ENCODE peak calls at places on chromosomes 13 and 19, in four cellular contexts. One of them, this sample, is unnamed.

GRCh38 chr13:77026255-77026782 is 640 bp downstream of the FBXL3 start:
- DNase-seq in cardiac muscle cell: peak
- DNase-seq in esophagus squamous epithelium: peak
- DNase-seq in psoas muscle: peak
- DNase-seq in this sample: peak

GRCh38 chr19:16896913-16897571 is 8.2 kb downstream of the F2RL3 start:
- DNase-seq in psoas muscle: peak
- DNase-seq in esophagus squamous epithelium: peak
- DNase-seq in cardiac muscle cell: peak
- DNase-seq in this sample: peak

GRCh38 chr13:23950736-23951510 is 53.6 kb upstream of the C1QTNF9B start:
- DNase-seq in esophagus squamous epithelium: no peak
- DNase-seq in cardiac muscle cell: no peak
- DNase-seq in psoas muscle: no peak
- DNase-seq in this sample: no peak

GRCh38 chr19:5665781-5666513 is 14.4 kb downstream of the MICOS13 start:
- DNase-seq in esophagus squamous epithelium: no peak
- DNase-seq in psoas muscle: no peak
- DNase-seq in cardiac muscle cell: peak
- DNase-seq in this sample: no peak

GRCh38 chr19:47274891-47275865 is 493 bp downstream of the INAFM1 start:
- DNase-seq in esophagus squamous epithelium: no peak
- DNase-seq in cardiac muscle cell: peak
- DNase-seq in psoas muscle: peak
- DNase-seq in this sample: peak

GRCh38 chr13:34942732-34943674 is 933 bp downstream of the NBEA start:
- DNase-seq in psoas muscle: peak
- DNase-seq in esophagus squamous epithelium: no peak
- DNase-seq in cardiac muscle cell: peak
- DNase-seq in this sample: peak

GRCh38 chr19:16338470-16339360 is 14.1 kb downstream of the KLF2 start:
- DNase-seq in cardiac muscle cell: peak
- DNase-seq in esophagus squamous epithelium: no peak
- DNase-seq in psoas muscle: peak
- DNase-seq in this sample: peak

GRCh38 chr13:45718063-45718462 is 15.9 kb downstream of the CBY2 start:
- DNase-seq in psoas muscle: no peak
- DNase-seq in esophagus squamous epithelium: no peak
- DNase-seq in cardiac muscle cell: peak
- DNase-seq in this sample: no peak

GRCh38 chr19:49442793-49443365 is 1.6 kb upstream of the SLC17A7 start:
- DNase-seq in esophagus squamous epithelium: peak
- DNase-seq in cardiac muscle cell: peak
- DNase-seq in psoas muscle: peak
- DNase-seq in this sample: peak

GRCh38 chr19:39112338-39112890 is 13.2 kb upstream of the PAK4 start:
- DNase-seq in esophagus squamous epithelium: no peak
- DNase-seq in psoas muscle: peak
- DNase-seq in cardiac muscle cell: no peak
- DNase-seq in this sample: peak

GRCh38 chr13:44373601-44374347 is at the start of gene SERP2:
- DNase-seq in esophagus squamous epithelium: no peak
- DNase-seq in cardiac muscle cell: peak
- DNase-seq in psoas muscle: peak
- DNase-seq in this sample: peak

GRCh38 chr19:47151627-47152026 is 21.0 kb downstream of the SAE1 start:
- DNase-seq in esophagus squamous epithelium: no peak
- DNase-seq in cardiac muscle cell: no peak
- DNase-seq in psoas muscle: no peak
- DNase-seq in this sample: no peak

GRCh38 chr13:59320021-59320420 is 843.7 kb downstream of the DIAPH3 start:
- DNase-seq in esophagus squamous epithelium: no peak
- DNase-seq in cardiac muscle cell: no peak
- DNase-seq in psoas muscle: no peak
- DNase-seq in this sample: no peak

GRCh38 chr19:747432-748273 is 3.3 kb upstream of the MISP start:
- DNase-seq in cardiac muscle cell: no peak
- DNase-seq in psoas muscle: no peak
- DNase-seq in esophagus squamous epithelium: no peak
- DNase-seq in this sample: no peak

GRCh38 chr13:38415233-38415632 is 65.6 kb downstream of the UFM1 start:
- DNase-seq in cardiac muscle cell: no peak
- DNase-seq in psoas muscle: no peak
- DNase-seq in esophagus squamous epithelium: no peak
- DNase-seq in this sample: no peak

GRCh38 chr19:461664-462551 is 1.1 kb upstream of the SHC2 start:
- DNase-seq in esophagus squamous epithelium: no peak
- DNase-seq in psoas muscle: no peak
- DNase-seq in cardiac muscle cell: no peak
- DNase-seq in this sample: peak

GRCh38 chr19:41569481-41570150 is 6.3 kb upstream of the CEACAM21 start:
- DNase-seq in esophagus squamous epithelium: no peak
- DNase-seq in cardiac muscle cell: no peak
- DNase-seq in psoas muscle: no peak
- DNase-seq in this sample: no peak

GRCh38 chr19:47761566-47761965 is 16.2 kb downstream of the NOP53 start:
- DNase-seq in esophagus squamous epithelium: no peak
- DNase-seq in psoas muscle: no peak
- DNase-seq in cardiac muscle cell: no peak
- DNase-seq in this sample: no peak

GRCh38 chr13:49060698-49061387 is 85.1 kb downstream of the FNDC3A start:
- DNase-seq in esophagus squamous epithelium: no peak
- DNase-seq in cardiac muscle cell: peak
- DNase-seq in psoas muscle: no peak
- DNase-seq in this sample: no peak

GRCh38 chr19:55255618-55256423 is 3.0 kb downstream of the PPP6R1 start:
- DNase-seq in esophagus squamous epithelium: no peak
- DNase-seq in psoas muscle: no peak
- DNase-seq in cardiac muscle cell: peak
- DNase-seq in this sample: no peak

DNA sequence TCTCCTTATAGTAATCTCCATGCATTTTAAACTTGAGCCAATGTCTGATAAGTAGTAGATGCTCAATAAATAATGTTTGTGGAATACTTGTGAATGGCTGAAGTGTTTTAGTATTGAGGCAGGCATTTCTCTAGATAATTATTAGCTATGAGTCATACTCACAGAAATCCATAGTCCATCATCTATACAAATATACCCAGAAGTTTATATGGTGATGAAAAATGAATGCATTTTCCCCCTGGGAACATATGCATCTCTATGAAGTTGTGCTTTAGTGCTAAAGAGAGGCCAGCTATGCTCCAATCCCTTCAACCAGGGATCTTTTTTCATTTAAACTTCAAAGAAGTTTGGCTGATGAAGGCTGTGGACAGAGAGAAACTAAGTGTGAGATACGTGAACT is 17.2 kb downstream of the MBNL2 start:
- DNase-seq in cardiac muscle cell: no peak
- DNase-seq in esophagus squamous epithelium: no peak
- DNase-seq in psoas muscle: no peak
- DNase-seq in this sample: no peak
- H3K27ac ChIP-seq in cardiac muscle cell: peak
- H3K27ac ChIP-seq in esophagus squamous epithelium: peak
- H3K27ac ChIP-seq in psoas muscle: peak
- H3K27ac ChIP-seq in this sample: no peak

GRCh38 chr13:114071441-114071840 is 61.0 kb downstream of the RASA3 start:
- DNase-seq in cardiac muscle cell: no peak
- DNase-seq in esophagus squamous epithelium: no peak
- DNase-seq in psoas muscle: no peak
- DNase-seq in this sample: no peak
- H3K4me3 ChIP-seq in cardiac muscle cell: no peak
- H3K4me3 ChIP-seq in esophagus squamous epithelium: no peak
- H3K4me3 ChIP-seq in psoas muscle: no peak
- H3K4me3 ChIP-seq in this sample: no peak

GRCh38 chr19:18377026-18377425 is 8.9 kb upstream of the GDF15 start:
- DNase-seq in esophagus squamous epithelium: no peak
- DNase-seq in cardiac muscle cell: no peak
- DNase-seq in psoas muscle: no peak
- DNase-seq in this sample: peak

GRCh38 chr19:18385359-18385674 is 641 bp upstream of the GDF15 start:
- DNase-seq in psoas muscle: no peak
- DNase-seq in cardiac muscle cell: no peak
- DNase-seq in esophagus squamous epithelium: no peak
- DNase-seq in this sample: no peak

GRCh38 chr19:18380843-18381242 is 5.1 kb upstream of the GDF15 start:
- DNase-seq in cardiac muscle cell: no peak
- DNase-seq in esophagus squamous epithelium: no peak
- DNase-seq in psoas muscle: no peak
- DNase-seq in this sample: no peak

GRCh38 chr19:18384775-18385174 is 1.2 kb upstream of the GDF15 start:
- DNase-seq in psoas muscle: no peak
- DNase-seq in cardiac muscle cell: no peak
- DNase-seq in esophagus squamous epithelium: no peak
- DNase-seq in this sample: peak

DNA sequence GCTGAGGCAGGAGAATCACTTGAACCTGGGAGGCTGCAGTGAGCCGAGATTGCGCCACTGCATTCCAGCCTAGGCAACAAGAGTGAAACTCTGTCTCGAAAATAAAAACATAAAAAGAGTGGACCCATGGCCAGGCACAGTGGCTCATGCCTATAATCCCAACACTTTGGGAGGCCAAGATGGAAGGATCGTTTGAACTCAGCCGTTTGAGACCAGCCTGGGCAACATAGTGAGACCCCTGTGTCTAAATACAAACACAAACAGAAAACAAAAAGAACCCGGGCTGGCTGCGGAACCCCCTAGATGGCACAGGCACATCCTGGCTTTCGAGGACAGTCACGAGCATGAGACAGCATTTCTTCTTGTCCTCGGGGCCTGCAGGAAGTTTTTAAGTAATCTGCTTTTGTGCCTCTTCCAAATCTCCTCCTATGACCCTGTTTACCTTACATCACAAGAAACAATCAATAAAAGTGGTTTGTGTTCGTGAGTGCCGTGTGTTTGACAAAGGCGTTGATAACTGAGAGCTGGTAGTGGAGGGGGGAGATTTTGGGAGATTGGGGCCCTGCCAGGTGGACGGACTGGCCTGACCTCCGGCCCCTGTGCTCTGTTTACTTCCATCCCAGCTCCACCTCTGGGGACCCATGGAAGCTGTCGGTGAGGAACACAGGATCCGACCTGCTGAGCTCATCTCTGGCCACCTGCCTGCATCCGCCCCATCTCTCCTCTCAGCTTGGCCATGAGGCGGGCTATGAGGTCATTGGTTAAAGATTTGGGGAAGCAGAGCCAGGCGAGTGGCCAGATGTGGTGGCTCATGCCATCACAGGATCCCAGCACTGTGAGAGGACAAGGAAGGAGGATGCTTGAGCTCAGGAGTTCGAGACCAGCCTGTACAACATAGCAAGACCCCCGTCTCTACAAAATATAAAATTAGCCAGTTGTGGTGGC is 5.9 kb upstream of the GDF15 start:
- DNase-seq in esophagus squamous epithelium: no peak
- DNase-seq in cardiac muscle cell: peak
- DNase-seq in psoas muscle: peak
- DNase-seq in this sample: peak
- H3K27ac ChIP-seq in esophagus squamous epithelium: peak
- H3K27ac ChIP-seq in cardiac muscle cell: no peak
- H3K27ac ChIP-seq in psoas muscle: peak
- H3K27ac ChIP-seq in this sample: peak

GRCh38 chr13:90302113-90302512 is 1045.4 kb upstream of the MIR17HG start:
- DNase-seq in cardiac muscle cell: peak
- DNase-seq in esophagus squamous epithelium: no peak
- DNase-seq in psoas muscle: no peak
- DNase-seq in this sample: no peak

GRCh38 chr13:90305796-90306195 is 1041.7 kb upstream of the MIR17HG start:
- DNase-seq in esophagus squamous epithelium: no peak
- DNase-seq in psoas muscle: no peak
- DNase-seq in cardiac muscle cell: no peak
- DNase-seq in this sample: no peak

GRCh38 chr13:90311929-90312328 is 1035.6 kb upstream of the MIR17HG start:
- DNase-seq in psoas muscle: no peak
- DNase-seq in cardiac muscle cell: no peak
- DNase-seq in esophagus squamous epithelium: no peak
- DNase-seq in this sample: no peak

GRCh38 chr13:90308249-90308648 is 1039.2 kb upstream of the MIR17HG start:
- DNase-seq in psoas muscle: no peak
- DNase-seq in esophagus squamous epithelium: no peak
- DNase-seq in cardiac muscle cell: no peak
- DNase-seq in this sample: no peak

DNA sequence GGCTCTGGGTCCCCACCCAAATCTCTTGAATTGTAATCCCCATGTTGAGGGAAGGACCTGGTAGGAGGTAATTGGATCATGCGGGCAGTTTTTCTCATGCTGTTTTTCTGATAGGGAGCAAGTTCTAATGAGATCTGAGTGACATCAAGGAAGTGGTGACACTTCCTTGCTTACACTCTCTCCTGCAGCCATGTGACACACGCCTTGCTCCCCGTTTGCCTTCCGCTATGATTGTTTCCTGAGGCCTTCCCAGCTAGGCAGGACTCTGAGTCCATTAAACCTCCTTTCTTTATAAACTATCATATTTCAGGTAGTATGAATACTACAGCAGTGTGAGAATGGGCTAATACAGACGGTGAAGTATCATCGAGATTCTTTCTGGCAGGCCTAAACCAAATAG is 1040.4 kb upstream of the MIR17HG start:
- DNase-seq in cardiac muscle cell: no peak
- DNase-seq in esophagus squamous epithelium: no peak
- DNase-seq in psoas muscle: no peak
- DNase-seq in this sample: no peak
- H3K4me3 ChIP-seq in cardiac muscle cell: no peak
- H3K4me3 ChIP-seq in esophagus squamous epithelium: no peak
- H3K4me3 ChIP-seq in psoas muscle: no peak
- H3K4me3 ChIP-seq in this sample: no peak

GRCh38 chr19:51607920-51608562 is 22.2 kb downstream of the SIGLEC5 start:
- DNase-seq in psoas muscle: peak
- DNase-seq in cardiac muscle cell: peak
- DNase-seq in esophagus squamous epithelium: no peak
- DNase-seq in this sample: peak
- H3K27ac ChIP-seq in psoas muscle: no peak
- H3K27ac ChIP-seq in cardiac muscle cell: no peak
- H3K27ac ChIP-seq in esophagus squamous epithelium: no peak
- H3K27ac ChIP-seq in this sample: no peak

DNA sequence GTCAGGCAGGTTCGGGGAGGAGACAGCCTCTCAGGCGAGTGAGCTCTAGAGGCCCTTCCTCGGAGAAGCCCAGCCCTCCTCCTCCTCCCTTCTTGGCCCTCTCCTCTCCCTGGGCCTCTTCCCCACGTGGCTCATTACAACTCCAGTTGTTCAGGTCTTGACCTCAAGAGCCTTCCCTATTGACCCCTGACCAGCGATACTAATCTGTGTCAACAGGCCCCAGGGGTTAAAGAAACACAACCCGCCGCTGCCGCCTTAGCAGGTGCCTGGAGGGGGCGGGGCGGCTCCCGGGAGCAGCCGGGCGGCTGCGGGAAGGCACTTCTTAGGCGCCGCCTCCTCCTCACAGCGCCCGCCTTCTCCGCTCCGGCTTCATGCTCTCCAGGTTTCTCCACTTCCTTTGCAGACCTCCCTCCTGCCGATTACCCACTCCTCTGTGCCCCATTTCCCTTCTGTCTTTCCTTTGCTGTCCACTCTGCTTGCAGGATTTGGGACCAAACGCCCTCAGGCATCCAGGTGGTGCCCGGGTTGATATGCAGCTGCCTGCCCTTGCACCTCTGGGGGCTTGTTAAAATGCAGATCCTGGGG is 51.0 kb downstream of the LYL1 start:
- DNase-seq in esophagus squamous epithelium: no peak
- DNase-seq in psoas muscle: peak
- DNase-seq in cardiac muscle cell: peak
- DNase-seq in this sample: peak
- H3K4me3 ChIP-seq in esophagus squamous epithelium: peak
- H3K4me3 ChIP-seq in psoas muscle: peak
- H3K4me3 ChIP-seq in cardiac muscle cell: no peak
- H3K4me3 ChIP-seq in this sample: no peak

This sample was measured in body of pancreas.